ENCODE peak calls at places on chromosomes 7 and 10, in eight cellular contexts. O is Right ventricle myocardium superior; R is right lobe of liver; S is GM12865; U is hepatocyte; W is adrenal gland; Q is effector memory CD8-positive, alpha-beta T cell; T is H54. E is an unnamed sample.

GRCh38 chr7:45593877-45594276 is 19.7 kb downstream of the ADCY1 start:
- DNase-seq in S (no peak), U (no peak), O (no peak), T (no peak), R (no peak), Q (no peak), W (no peak), E (no peak)

GRCh38 chr10:44293306-44293778 is 91.6 kb downstream of the CXCL12 start:
- DNase-seq in S (no peak), W (no peak), U (no peak), T (no peak), R (no peak), Q (no peak), O (peak), E (no peak)

GRCh38 chr10:44982114-44982460 is 3.5 kb upstream of the DEPP1 start:
- DNase-seq in T (peak), O (peak), Q (no peak), W (no peak), U (no peak), S (no peak), R (peak), E (no peak)

GRCh38 chr10:4034907-4035581 is 250.0 kb upstream of the KLF6 start:
- DNase-seq in U (peak), W (no peak), O (no peak), S (no peak), R (no peak), Q (no peak), T (peak), E (no peak)

GRCh38 chr10:71796749-71797405 is 23.6 kb upstream of the VSIR start:
- DNase-seq in T (no peak), R (no peak), Q (no peak), W (no peak), S (peak), O (peak), U (no peak), E (no peak)

GRCh38 chr10:22821501-22821900 is 106.4 kb upstream of the ARMC3 start:
- DNase-seq in W (no peak), Q (no peak), R (no peak), O (no peak), T (no peak), S (no peak), U (no peak), E (no peak)

GRCh38 chr7:47452295-47452694 is 129.6 kb downstream of the TNS3 start:
- DNase-seq in U (no peak), Q (no peak), S (no peak), T (no peak), O (no peak), R (no peak), W (no peak), E (no peak)

GRCh38 chr10:43888551-43888950 is 239.9 kb upstream of the ZNF32 start:
- DNase-seq in S (no peak), T (no peak), W (no peak), O (no peak), Q (no peak), R (no peak), U (no peak), E (no peak)

GRCh38 chr10:60962946-60963345 is 19.0 kb upstream of the RHOBTB1 start:
- DNase-seq in T (no peak), S (no peak), O (no peak), R (no peak), U (no peak), W (no peak), Q (no peak), E (no peak)

GRCh38 chr10:58830748-58831147 is 318.1 kb downstream of the BICC1 start:
- DNase-seq in R (no peak), U (no peak), W (no peak), S (no peak), O (no peak), Q (no peak), T (no peak), E (no peak)

GRCh38 chr7:158894825-158895224 is 38.5 kb downstream of the DYNC2I1 start:
- DNase-seq in Q (no peak), W (no peak), R (no peak), U (no peak), T (no peak), S (no peak), O (no peak), E (no peak)

GRCh38 chr7:19296617-19297016 is 151.4 kb upstream of the FERD3L start:
- DNase-seq in T (no peak), O (no peak), U (no peak), R (no peak), Q (no peak), S (no peak), W (no peak), E (no peak)

E was measured in naive B cell.